ENCODE peak calls at places on chromosomes 13 and 19, in ten cellular contexts. Y is CD4-positive, CD25-positive, alpha-beta regulatory T cell; L is AG09319; S is cardiac fibroblast; V is activated T-cell treated with anti-CD3 and anti-CD28 coated beads for 1 hour; T is HFF-Myc; Q is NCI-H510A; O is breast epithelium; D is AG10803; R is omental fat pad. G is an unnamed sample.
A peak's percentile ranks its signal among the peaks of the same experiment; 100 is the strongest.

GRCh38 chr13:99829593-99830239 is 141.9 kb downstream of the ZIC5 start:
- DNase-seq in O (no peak), T (no peak), Y (no peak), V (no peak), D (no peak), R (no peak), S (no peak), L (no peak), Q (no peak), G (no peak)

GRCh38 chr19:12482505-12482886 is 2.1 kb downstream of the ZNF709 start:
- DNase-seq in Y (no peak), R (no peak), O (no peak), T (no peak), V (no peak), S (no peak), L (no peak), D (no peak), Q (no peak), G (no peak)

GRCh38 chr19:15529774-15530372 is 21.5 kb downstream of the CYP4F22 start:
- DNase-seq in R (no peak), T (no peak), Q (no peak), L (no peak), D (no peak), S (no peak), Y (no peak), O (no peak), V (no peak), G (peak; percentile 20)

GRCh38 chr13:21984156-21984555 is 313.3 kb downstream of the FGF9 start:
- DNase-seq in Y (no peak), Q (no peak), S (no peak), V (no peak), D (no peak), R (no peak), O (no peak), T (no peak), L (no peak), G (no peak)

GRCh38 chr13:109840201-109840892 is 54.0 kb upstream of the IRS2 start:
- DNase-seq in D (peak; percentile 88), V (no peak), T (peak; percentile 47), O (no peak), Y (peak; percentile 4), Q (no peak), L (no peak), R (no peak), S (peak; percentile 56), G (peak; percentile 40)

GRCh38 chr13:112680741-112681360 is 9.0 kb upstream of the ATP11A start:
- DNase-seq in T (no peak), Y (no peak), D (no peak), L (no peak), V (no peak), O (no peak), Q (no peak), S (no peak), R (no peak), G (no peak)

GRCh38 chr19:1236566-1236965 is 1.2 kb downstream of the CBARP start:
- DNase-seq in R (no peak), Y (no peak), T (no peak), D (no peak), O (no peak), L (no peak), V (no peak), Q (no peak), S (no peak), G (no peak)

GRCh38 chr19:7211191-7211988 is 82.8 kb downstream of the INSR start:
- DNase-seq in S (peak; percentile 83), Y (no peak), L (no peak), Q (no peak), V (no peak), O (no peak), T (no peak), D (no peak), R (no peak), G (no peak)

GRCh38 chr19:54172413-54172763 is 572 bp downstream of the TMC4 start:
- DNase-seq in Q (peak; percentile 51), O (no peak), V (no peak), L (no peak), D (no peak), S (no peak), R (no peak), T (no peak), Y (no peak), G (no peak)

GRCh38 chr19:35596366-35596999 is 10.5 kb downstream of the PMIS2 start:
- DNase-seq in Y (peak; percentile 56), Q (no peak), L (no peak), V (no peak), O (no peak), S (no peak), T (no peak), D (no peak), R (no peak), G (no peak)

GRCh38 chr19:51735759-51736449 is 12.1 kb upstream of the HAS1 start:
- DNase-seq in D (peak; percentile 93), L (no peak), R (no peak), T (no peak), S (peak; percentile 92), O (no peak), V (no peak), Y (no peak), Q (no peak), G (no peak)

GRCh38 chr19:42284066-42284501 is 15.0 kb downstream of the CIC start:
- DNase-seq in Q (peak; percentile 74), S (peak; percentile 90), Y (peak; percentile 83), L (peak; percentile 57), R (no peak), D (peak; percentile 78), O (peak; percentile 80), V (peak; percentile 77), T (no peak), G (peak; percentile 56)

GRCh38 chr13:38017320-38017719 is 147.7 kb upstream of the TRPC4 start:
- DNase-seq in Q (no peak), Y (no peak), V (no peak), T (no peak), D (no peak), L (no peak), S (no peak), R (no peak), O (no peak), G (no peak)

GRCh38 chr19:33438016-33438671 is 64.6 kb downstream of the CEBPG start:
- DNase-seq in Y (no peak), T (no peak), V (no peak), S (peak; percentile 34), D (peak; percentile 17), O (peak; percentile 22), Q (no peak), R (no peak), L (no peak), G (no peak)

GRCh38 chr19:5166262-5166661 is 174.3 kb downstream of the PTPRS start:
- DNase-seq in O (no peak), Y (no peak), T (peak; percentile 26), V (no peak), S (peak; percentile 38), Q (no peak), R (no peak), L (peak; percentile 8), D (peak; percentile 77), G (peak; percentile 78)

GRCh38 chr13:90824027-90824426 is 523.5 kb upstream of the MIR17HG start:
- DNase-seq in T (no peak), O (no peak), L (no peak), R (no peak), Q (no peak), V (no peak), Y (no peak), S (no peak), D (no peak), G (no peak)

GRCh38 chr19:34482380-34483250 is 1.1 kb downstream of the WTIP start:
- DNase-seq in V (no peak), L (no peak), R (no peak), O (no peak), Y (no peak), T (no peak), D (peak; percentile 40), Q (no peak), S (peak; percentile 52), G (no peak)

GRCh38 chr19:32362318-32362691 is 16.9 kb downstream of the ZNF507 start:
- DNase-seq in Q (no peak), S (no peak), L (no peak), R (no peak), T (no peak), O (no peak), Y (no peak), V (no peak), D (no peak), G (no peak)

GRCh38 chr19:29520390-29520789 is 5.4 kb upstream of the VSTM2B start:
- DNase-seq in L (no peak), Q (no peak), V (no peak), S (no peak), R (no peak), O (no peak), T (no peak), Y (no peak), D (no peak), G (no peak)

G was measured in GM04504.